ENCODE peak calls at places on chromosomes 2 and 18, in nine cellular contexts. B, P, L, T, E, U, Y, H and J are unnamed samples. For H3K4me1, the result is how much of the 10 kb centered on the place peaks cover.

GRCh38 chr2:181546086-181546485 is 88.9 kb downstream of the ITGA4 start:
- DNase-seq in B (no peak), P (no peak), L (no peak), T (no peak), E (no peak), U (no peak), Y (no peak), H (peak), J (no peak)

GRCh38 chr2:157837851-157838441 is 38.2 kb downstream of the ACVR1 start:
- DNase-seq in B (no peak), P (peak), L (peak), T (no peak), E (peak), U (no peak), Y (no peak), H (peak), J (no peak)

GRCh38 chr2:191385416-191386160 is 140.4 kb downstream of the MYO1B start:
- DNase-seq in B (no peak), P (no peak), L (no peak), T (no peak), E (no peak), U (no peak), Y (no peak), H (no peak), J (no peak)

GRCh38 chr2:223560704-223561435 is 41.3 kb downstream of the SCG2 start:
- DNase-seq in B (no peak), P (no peak), L (no peak), T (no peak), E (no peak), U (peak), Y (no peak), H (peak), J (no peak)

GRCh38 chr2:225763711-225764110 is 364.2 kb downstream of the NYAP2 start:
- DNase-seq in B (no peak), P (no peak), L (no peak), T (no peak), E (no peak), U (no peak), Y (no peak), H (no peak), J (no peak)

GRCh38 chr2:100865819-100866462 is 46.0 kb downstream of the NPAS2 start:
- DNase-seq in B (no peak), P (no peak), L (no peak), T (no peak), E (no peak), U (peak), Y (no peak), H (peak), J (no peak)

GRCh38 chr2:118856330-118856977 is 9.0 kb upstream of the EN1 start:
- DNase-seq in B (no peak), P (no peak), L (no peak), T (no peak), E (no peak), U (no peak), Y (no peak), H (no peak), J (no peak)

GRCh38 chr2:181393472-181393871 is 63.7 kb upstream of the ITGA4 start:
- DNase-seq in B (no peak), P (no peak), L (no peak), T (peak), E (no peak), U (peak), Y (no peak), H (peak), J (no peak)

GRCh38 chr2:28612131-28612812 is 116.4 kb downstream of the PLB1 start:
- DNase-seq in B (no peak), P (no peak), L (no peak), T (no peak), E (no peak), U (no peak), Y (no peak), H (no peak), J (no peak)

GRCh38 chr2:69278366-69278765 is 108.7 kb downstream of the GFPT1 start:
- DNase-seq in B (no peak), P (no peak), L (no peak), T (no peak), E (no peak), U (no peak), Y (no peak), H (peak), J (no peak)

GRCh38 chr2:167292430-167293171 is 404.3 kb downstream of the XIRP2 start:
- DNase-seq in B (peak), P (peak), L (peak), T (peak), E (peak), U (peak), Y (no peak), H (peak), J (peak)

GRCh38 chr2:176934131-176934530 is 278.5 kb upstream of the HNRNPA3 start:
- DNase-seq in B (no peak), P (no peak), L (no peak), T (no peak), E (no peak), U (no peak), Y (no peak), H (no peak), J (no peak)

GRCh38 chr2:8544786-8545631 is 136.8 kb upstream of the ID2 start:
- DNase-seq in B (peak), P (peak), L (peak), T (peak), E (no peak), U (peak), Y (peak), H (peak), J (peak)

GRCh38 chr2:30569991-30570390 is 122.9 kb downstream of the LCLAT1 start:
- DNase-seq in B (no peak), P (no peak), L (no peak), T (no peak), E (no peak), U (no peak), Y (no peak), H (peak), J (no peak)

GRCh38 chr2:64105676-64106461 is 38.4 kb downstream of the PELI1 start:
- DNase-seq in B (no peak), P (no peak), L (no peak), T (no peak), E (no peak), U (peak), Y (no peak), H (peak), J (no peak)

GRCh38 chr2:113965228-113965627 is 75.3 kb downstream of the ACTR3 start:
- DNase-seq in B (no peak), P (no peak), L (no peak), T (no peak), E (no peak), U (no peak), Y (no peak), H (no peak), J (no peak)

GRCh38 chr18:46042571-46043123 is 29.4 kb downstream of the PSTPIP2 start:
- DNase-seq in B (no peak), P (no peak), L (no peak), T (no peak), E (no peak), U (no peak), Y (no peak), H (peak), J (no peak)

GRCh38 chr2:79040967-79041582 is 15.6 kb downstream of the REG3G start:
- DNase-seq in B (no peak), P (no peak), L (no peak), T (no peak), E (no peak), U (no peak), Y (no peak), H (peak), J (no peak)

GRCh38 chr2:109537565-109538221 is 76.1 kb downstream of the SEPTIN10 start:
- DNase-seq in B (no peak), P (no peak), L (no peak), T (no peak), E (no peak), U (no peak), Y (no peak), H (no peak), J (no peak)
- H3K4me1 ChIP-seq in B (under half), P (under half), L (under half), T (under half), E (under half), U (under half), Y (under half), H (under half), J (under half)

GRCh38 chr2:36780231-36780808 is 83.8 kb downstream of the VIT start:
- DNase-seq in B (no peak), P (no peak), L (no peak), T (peak), E (peak), U (peak), Y (no peak), H (peak), J (no peak)

GRCh38 chr2:36777272-36777671 is 80.8 kb downstream of the VIT start:
- DNase-seq in B (no peak), P (no peak), L (no peak), T (no peak), E (no peak), U (no peak), Y (no peak), H (no peak), J (no peak)

GRCh38 chr2:36781907-36782635 is 85.6 kb downstream of the VIT start:
- DNase-seq in B (peak), P (no peak), L (no peak), T (no peak), E (no peak), U (no peak), Y (no peak), H (no peak), J (no peak)

GRCh38 chr2:36777788-36778187 is 81.3 kb downstream of the VIT start:
- DNase-seq in B (no peak), P (no peak), L (no peak), T (no peak), E (no peak), U (no peak), Y (no peak), H (no peak), J (no peak)

GRCh38 chr2:36779462-36779861 is 83.0 kb downstream of the VIT start:
- DNase-seq in B (no peak), P (no peak), L (no peak), T (no peak), E (no peak), U (no peak), Y (no peak), H (no peak), J (no peak)
- H3K27ac ChIP-seq in B (no peak), P (peak), L (no peak), T (no peak), E (no peak), U (no peak), Y (no peak), H (no peak), J (no peak)

DNA sequence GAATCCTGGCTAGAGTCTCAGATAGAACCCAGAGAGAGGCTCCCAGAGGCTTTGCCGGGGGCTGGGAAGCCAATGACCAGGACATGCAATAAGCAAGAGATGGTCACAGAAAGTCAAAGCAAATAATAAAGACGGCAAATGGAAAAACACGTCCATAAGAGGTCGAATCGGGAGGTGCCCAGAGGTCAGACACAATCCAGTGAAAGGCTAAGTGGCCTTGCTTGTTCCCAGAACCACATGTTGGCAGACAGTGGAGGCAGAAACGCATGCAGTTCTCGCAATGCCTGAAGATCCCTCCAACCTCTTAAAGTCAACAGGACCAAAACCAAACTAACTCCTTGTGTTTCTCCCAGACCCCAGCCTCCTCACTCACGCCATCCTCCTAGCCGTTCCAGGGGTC is 3.0 kb downstream of the CYB5A start:
- DNase-seq in B (no peak), P (no peak), L (no peak), T (no peak), E (no peak), U (no peak), Y (no peak), H (peak), J (no peak)
- H3K4me1 ChIP-seq in B (under half), P (under half), L (under half), T (under half), E (under half), U (half or more), Y (under half), H (under half), J (under half)

GRCh38 chr2:239425496-239426098 is 24.8 kb upstream of the HDAC4 start:
- DNase-seq in B (no peak), P (no peak), L (no peak), T (no peak), E (no peak), U (no peak), Y (no peak), H (no peak), J (no peak)
- H3K27ac ChIP-seq in B (no peak), P (no peak), L (no peak), T (no peak), E (no peak), U (no peak), Y (no peak), H (no peak), J (no peak)

GRCh38 chr18:74529378-74529777 is 4.9 kb upstream of the CNDP1 start:
- DNase-seq in B (no peak), P (no peak), L (no peak), T (no peak), E (no peak), U (no peak), Y (no peak), H (no peak), J (no peak)
- H3K4me1 ChIP-seq in B (under half), P (under half), L (under half), T (under half), E (under half), U (under half), Y (under half), H (under half), J (under half)

GRCh38 chr18:12376034-12376717 is 851 bp downstream of the AFG3L2 start:
- DNase-seq in B (no peak), P (no peak), L (peak), T (peak), E (no peak), U (no peak), Y (no peak), H (peak), J (no peak)
- H3K27ac ChIP-seq in B (peak), P (peak), L (peak), T (peak), E (peak), U (peak), Y (peak), H (peak), J (peak)

GRCh38 chr2:43314299-43314927 is 88.0 kb upstream of the ZFP36L2 start:
- DNase-seq in B (no peak), P (no peak), L (no peak), T (no peak), E (no peak), U (no peak), Y (no peak), H (no peak), J (no peak)

GRCh38 chr2:43317680-43318079 is 91.3 kb upstream of the ZFP36L2 start:
- DNase-seq in B (no peak), P (no peak), L (no peak), T (no peak), E (no peak), U (no peak), Y (no peak), H (no peak), J (no peak)

GRCh38 chr2:43317194-43317593 is 90.8 kb upstream of the ZFP36L2 start:
- DNase-seq in B (no peak), P (no peak), L (no peak), T (no peak), E (no peak), U (no peak), Y (no peak), H (no peak), J (no peak)

GRCh38 chr2:43313642-43314017 is 87.2 kb upstream of the ZFP36L2 start:
- DNase-seq in B (no peak), P (no peak), L (no peak), T (no peak), E (no peak), U (no peak), Y (no peak), H (no peak), J (no peak)

DNA sequence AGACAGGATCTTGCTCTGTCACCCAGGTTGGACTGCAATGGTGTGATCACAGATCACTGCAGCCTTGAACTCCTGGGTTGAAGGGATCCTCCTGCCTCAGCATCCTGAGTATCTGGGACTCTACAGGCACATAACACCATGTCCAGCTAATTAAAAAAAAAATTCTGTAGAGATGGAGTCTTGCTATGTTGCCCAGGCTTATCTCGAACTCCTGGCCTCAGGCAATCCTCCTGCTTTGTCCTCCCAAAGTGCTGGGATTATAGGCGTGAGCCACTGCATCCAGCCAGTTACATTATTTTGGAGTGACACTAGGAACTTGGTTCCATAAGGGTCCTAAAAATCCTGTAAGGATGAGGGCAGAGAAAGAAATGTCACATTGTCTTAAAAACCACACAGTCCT is 89.1 kb upstream of the ZFP36L2 start:
- DNase-seq in B (no peak), P (no peak), L (no peak), T (no peak), E (no peak), U (no peak), Y (no peak), H (no peak), J (no peak)
- H3K4me1 ChIP-seq in B (under half), P (under half), L (under half), T (under half), E (under half), U (under half), Y (under half), H (under half), J (under half)